ENCODE peak calls at places on chromosomes 16 and 17, in five cellular contexts. One of them, this sample, is unnamed.

GRCh38 chr16:73037331-73037745 is 10.6 kb downstream of the ZFHX3 start:
- DNase-seq in neuronal stem cell: no peak
- DNase-seq in mesenchymal stem cell: peak; percentile 56
- DNase-seq in IMR-90: no peak
- DNase-seq in trophoblast cell: no peak
- DNase-seq in this sample: peak; percentile 51

GRCh38 chr16:3519581-3519980 is 18.8 kb downstream of the CLUAP1 start:
- DNase-seq in trophoblast cell: no peak
- DNase-seq in neuronal stem cell: no peak
- DNase-seq in IMR-90: no peak
- DNase-seq in mesenchymal stem cell: peak; percentile 44
- DNase-seq in this sample: no peak

GRCh38 chr17:1467898-1468492 is 12.0 kb upstream of the CRK start:
- DNase-seq in IMR-90: no peak
- DNase-seq in mesenchymal stem cell: peak; percentile 73
- DNase-seq in trophoblast cell: peak; percentile 74
- DNase-seq in neuronal stem cell: peak; percentile 41
- DNase-seq in this sample: no peak

GRCh38 chr17:72639711-72640110 is 452.8 kb downstream of the SLC39A11 start:
- DNase-seq in mesenchymal stem cell: no peak
- DNase-seq in trophoblast cell: peak; percentile 40
- DNase-seq in IMR-90: no peak
- DNase-seq in neuronal stem cell: no peak
- DNase-seq in this sample: no peak

GRCh38 chr17:4476017-4476416 is 22.7 kb upstream of the SPNS2 start:
- DNase-seq in neuronal stem cell: no peak
- DNase-seq in mesenchymal stem cell: no peak
- DNase-seq in IMR-90: no peak
- DNase-seq in trophoblast cell: no peak
- DNase-seq in this sample: no peak

GRCh38 chr16:23071202-23072083 is 77.8 kb downstream of the USP31 start:
- DNase-seq in IMR-90: peak; percentile 37
- DNase-seq in mesenchymal stem cell: no peak
- DNase-seq in neuronal stem cell: no peak
- DNase-seq in trophoblast cell: peak; percentile 47
- DNase-seq in this sample: no peak

GRCh38 chr16:88688013-88688778 is 1.9 kb upstream of the SNAI3 start:
- DNase-seq in mesenchymal stem cell: no peak
- DNase-seq in IMR-90: no peak
- DNase-seq in neuronal stem cell: no peak
- DNase-seq in trophoblast cell: no peak
- DNase-seq in this sample: peak; percentile 34

GRCh38 chr16:152141-153128 is at the start of gene HBZ:
- DNase-seq in IMR-90: no peak
- DNase-seq in trophoblast cell: no peak
- DNase-seq in neuronal stem cell: no peak
- DNase-seq in mesenchymal stem cell: no peak
- DNase-seq in this sample: no peak

GRCh38 chr16:44655-45054 is 8.8 kb downstream of the POLR3K start:
- DNase-seq in trophoblast cell: no peak
- DNase-seq in IMR-90: no peak
- DNase-seq in mesenchymal stem cell: no peak
- DNase-seq in neuronal stem cell: no peak
- DNase-seq in this sample: no peak

GRCh38 chr16:31874354-31875111 is 926 bp downstream of the ZNF267 start:
- DNase-seq in trophoblast cell: peak; percentile 58
- DNase-seq in mesenchymal stem cell: peak; percentile 88
- DNase-seq in neuronal stem cell: no peak
- DNase-seq in IMR-90: peak; percentile 55
- DNase-seq in this sample: no peak

GRCh38 chr16:54407596-54407995 is 121.0 kb upstream of the IRX3 start:
- DNase-seq in trophoblast cell: peak; percentile 10
- DNase-seq in neuronal stem cell: no peak
- DNase-seq in IMR-90: peak; percentile 1
- DNase-seq in mesenchymal stem cell: no peak
- DNase-seq in this sample: no peak

GRCh38 chr17:10072086-10072485 is 126.3 kb downstream of the GAS7 start:
- DNase-seq in mesenchymal stem cell: no peak
- DNase-seq in IMR-90: no peak
- DNase-seq in trophoblast cell: no peak
- DNase-seq in neuronal stem cell: no peak
- DNase-seq in this sample: no peak

GRCh38 chr17:83183150-83183820 is 103.9 kb downstream of the METRNL start:
- DNase-seq in IMR-90: no peak
- DNase-seq in mesenchymal stem cell: no peak
- DNase-seq in neuronal stem cell: no peak
- DNase-seq in trophoblast cell: no peak
- DNase-seq in this sample: no peak

GRCh38 chr16:85372627-85373372 is 240.3 kb upstream of the GSE1 start:
- DNase-seq in mesenchymal stem cell: peak; percentile 93
- DNase-seq in neuronal stem cell: no peak
- DNase-seq in trophoblast cell: peak; percentile 43
- DNase-seq in IMR-90: peak; percentile 85
- DNase-seq in this sample: peak; percentile 49

GRCh38 chr16:30609002-30609927 is 924 bp downstream of the ZNF689 start:
- DNase-seq in mesenchymal stem cell: peak; percentile 45
- DNase-seq in trophoblast cell: peak; percentile 7
- DNase-seq in IMR-90: peak; percentile 23
- DNase-seq in neuronal stem cell: no peak
- DNase-seq in this sample: peak; percentile 67

GRCh38 chr17:76124582-76125390 is 16.3 kb downstream of the FOXJ1 start:
- DNase-seq in trophoblast cell: no peak
- DNase-seq in IMR-90: no peak
- DNase-seq in neuronal stem cell: no peak
- DNase-seq in mesenchymal stem cell: no peak
- DNase-seq in this sample: peak; percentile 78

GRCh38 chr16:5336898-5337297 is 239.3 kb upstream of the EEF2KMT start:
- DNase-seq in mesenchymal stem cell: no peak
- DNase-seq in neuronal stem cell: no peak
- DNase-seq in IMR-90: no peak
- DNase-seq in trophoblast cell: no peak
- DNase-seq in this sample: no peak

GRCh38 chr17:1060991-1061390 is 64.1 kb downstream of the TIMM22 start:
- DNase-seq in trophoblast cell: peak; percentile 28
- DNase-seq in IMR-90: peak; percentile 99
- DNase-seq in neuronal stem cell: no peak
- DNase-seq in mesenchymal stem cell: peak; percentile 97
- DNase-seq in this sample: no peak

GRCh38 chr16:7997966-7998365 is 592.3 kb downstream of the TMEM114 start:
- DNase-seq in trophoblast cell: peak; percentile 20
- DNase-seq in IMR-90: no peak
- DNase-seq in neuronal stem cell: no peak
- DNase-seq in mesenchymal stem cell: no peak
- DNase-seq in this sample: no peak

GRCh38 chr16:81567987-81568748 is 123.6 kb downstream of the CMIP start:
- DNase-seq in trophoblast cell: no peak
- DNase-seq in IMR-90: peak; percentile 43
- DNase-seq in neuronal stem cell: no peak
- DNase-seq in mesenchymal stem cell: peak; percentile 47
- DNase-seq in this sample: no peak

GRCh38 chr17:918102-918740 is 61.4 kb downstream of the NXN start:
- DNase-seq in IMR-90: no peak
- DNase-seq in mesenchymal stem cell: no peak
- DNase-seq in trophoblast cell: no peak
- DNase-seq in neuronal stem cell: no peak
- DNase-seq in this sample: no peak

GRCh38 chr16:85357924-85358505 is 245.7 kb upstream of the CIBAR2 start:
- DNase-seq in mesenchymal stem cell: no peak
- DNase-seq in IMR-90: no peak
- DNase-seq in neuronal stem cell: no peak
- DNase-seq in trophoblast cell: no peak
- DNase-seq in this sample: no peak

GRCh38 chr17:73203788-73204479 is 11.1 kb downstream of the COG1 start:
- DNase-seq in neuronal stem cell: no peak
- DNase-seq in trophoblast cell: no peak
- DNase-seq in mesenchymal stem cell: no peak
- DNase-seq in IMR-90: no peak
- DNase-seq in this sample: no peak

GRCh38 chr17:40522961-40523310 is 21.5 kb upstream of the TNS4 start:
- DNase-seq in trophoblast cell: no peak
- DNase-seq in IMR-90: no peak
- DNase-seq in mesenchymal stem cell: no peak
- DNase-seq in neuronal stem cell: no peak
- DNase-seq in this sample: no peak

GRCh38 chr17:45579529-45580495 is 89.3 kb upstream of the PLEKHM1 start:
- DNase-seq in trophoblast cell: no peak
- DNase-seq in mesenchymal stem cell: peak; percentile 7
- DNase-seq in neuronal stem cell: no peak
- DNase-seq in IMR-90: no peak
- DNase-seq in this sample: peak; percentile 64

GRCh38 chr17:12584727-12585126 is 81.0 kb upstream of the MYOCD start:
- DNase-seq in IMR-90: no peak
- DNase-seq in trophoblast cell: no peak
- DNase-seq in neuronal stem cell: no peak
- DNase-seq in mesenchymal stem cell: no peak
- DNase-seq in this sample: no peak

GRCh38 chr17:38428643-38429371 is 543 bp downstream of the ARHGAP23 start:
- DNase-seq in IMR-90: peak; percentile 46
- DNase-seq in mesenchymal stem cell: peak; percentile 74
- DNase-seq in neuronal stem cell: no peak
- DNase-seq in trophoblast cell: no peak
- DNase-seq in this sample: no peak

GRCh38 chr17:42979511-42980273 is at the start of gene PTGES3L:
- DNase-seq in neuronal stem cell: no peak
- DNase-seq in IMR-90: peak; percentile 48
- DNase-seq in mesenchymal stem cell: peak; percentile 81
- DNase-seq in trophoblast cell: peak; percentile 66
- DNase-seq in this sample: peak; percentile 93

GRCh38 chr17:38733315-38734234 is 3.4 kb downstream of the CISD3 start:
- DNase-seq in neuronal stem cell: no peak
- DNase-seq in mesenchymal stem cell: no peak
- DNase-seq in trophoblast cell: no peak
- DNase-seq in IMR-90: no peak
- DNase-seq in this sample: peak; percentile 62

GRCh38 chr16:9088848-9089247 is 2.6 kb upstream of the HAPSTR1 start:
- DNase-seq in neuronal stem cell: no peak
- DNase-seq in IMR-90: no peak
- DNase-seq in trophoblast cell: no peak
- DNase-seq in mesenchymal stem cell: no peak
- DNase-seq in this sample: no peak

GRCh38 chr16:28882476-28883180 is 4.3 kb downstream of the ATP2A1 start:
- DNase-seq in neuronal stem cell: no peak
- DNase-seq in mesenchymal stem cell: no peak
- DNase-seq in trophoblast cell: no peak
- DNase-seq in IMR-90: no peak
- DNase-seq in this sample: no peak

GRCh38 chr17:82031885-82032627 is 578 bp downstream of the RAC3 start:
- DNase-seq in IMR-90: no peak
- DNase-seq in trophoblast cell: no peak
- DNase-seq in neuronal stem cell: no peak
- DNase-seq in mesenchymal stem cell: peak; percentile 13
- DNase-seq in this sample: peak; percentile 53

GRCh38 chr16:71912483-71912882 is 17.2 kb downstream of the IST1 start:
- DNase-seq in trophoblast cell: no peak
- DNase-seq in IMR-90: no peak
- DNase-seq in mesenchymal stem cell: no peak
- DNase-seq in neuronal stem cell: no peak
- DNase-seq in this sample: no peak
- H3K4me3 ChIP-seq in trophoblast cell: no peak overlapping the region
- H3K4me3 ChIP-seq in IMR-90: no peak overlapping the region
- H3K4me3 ChIP-seq in mesenchymal stem cell: no peak overlapping the region
- H3K4me3 ChIP-seq in neuronal stem cell: no peak overlapping the region
- H3K4me3 ChIP-seq in this sample: no peak overlapping the region

DNA sequence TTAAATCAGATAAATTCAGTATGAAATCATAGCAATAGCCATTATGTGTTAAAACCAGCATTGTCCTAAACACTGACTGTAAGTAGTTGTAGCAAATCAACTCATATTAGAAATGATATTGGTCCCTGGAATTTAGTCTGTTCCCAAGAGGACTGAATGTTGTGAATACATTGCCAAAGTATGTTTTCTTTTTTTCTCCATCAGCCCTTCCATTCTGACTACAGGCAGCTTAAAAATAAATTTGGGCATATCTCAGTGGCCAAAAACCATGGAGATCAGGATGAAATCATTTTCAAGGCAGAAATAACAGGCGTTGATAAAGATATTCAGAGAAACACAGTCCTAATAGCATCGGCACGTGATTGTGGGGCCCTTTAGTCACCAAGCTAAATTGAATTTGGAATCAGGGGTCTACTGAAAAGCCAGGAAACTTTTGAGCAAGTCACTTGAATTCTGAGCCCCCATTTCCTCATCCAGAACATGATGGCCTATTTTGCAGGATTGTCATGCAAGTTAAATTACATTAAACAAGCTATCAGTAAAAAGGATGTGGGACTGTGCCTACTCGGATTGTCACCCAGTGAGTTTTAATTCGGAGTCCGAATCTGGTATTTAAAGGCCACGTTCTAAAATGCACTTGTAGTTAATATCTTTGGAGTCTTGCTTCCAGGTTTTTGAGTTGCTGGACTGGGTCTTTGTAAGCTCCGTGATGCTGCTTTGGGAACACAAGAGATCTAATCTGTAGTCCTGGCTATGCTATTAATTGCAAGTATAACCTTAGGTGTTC is 17.0 kb downstream of the HLF start:
- DNase-seq in IMR-90: no peak
- DNase-seq in trophoblast cell: no peak
- DNase-seq in mesenchymal stem cell: no peak
- DNase-seq in neuronal stem cell: no peak
- DNase-seq in this sample: no peak
- H3K27ac ChIP-seq in IMR-90: no peak overlapping the region
- H3K27ac ChIP-seq in trophoblast cell: no peak overlapping the region
- H3K27ac ChIP-seq in mesenchymal stem cell: no peak overlapping the region
- H3K27ac ChIP-seq in neuronal stem cell: no peak overlapping the region
- H3K27ac ChIP-seq in this sample: no peak overlapping the region

DNA sequence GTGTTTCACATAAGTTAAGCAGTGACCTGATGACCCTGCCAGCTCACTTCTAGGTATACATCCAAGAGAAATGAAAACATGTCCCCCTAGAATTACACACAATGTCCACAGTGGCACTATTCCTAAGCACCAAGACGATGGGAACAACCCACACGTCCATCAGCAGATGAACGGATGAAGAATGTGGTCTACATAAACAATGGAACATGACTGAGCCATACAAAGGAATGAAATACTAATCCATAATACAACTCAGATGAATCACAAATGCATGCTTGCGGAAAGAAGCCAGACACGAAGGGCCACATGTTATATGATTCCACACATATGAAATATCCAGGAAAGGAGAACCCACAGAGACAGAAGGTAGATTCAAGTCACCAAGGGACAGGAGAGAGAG is 17.4 kb downstream of the USP22 start:
- DNase-seq in mesenchymal stem cell: no peak
- DNase-seq in neuronal stem cell: no peak
- DNase-seq in IMR-90: peak; percentile 54
- DNase-seq in trophoblast cell: no peak
- DNase-seq in this sample: no peak
- H3K4ac ChIP-seq in mesenchymal stem cell: no peak overlapping the region
- H3K4ac ChIP-seq in neuronal stem cell: no peak overlapping the region
- H3K4ac ChIP-seq in IMR-90: no peak overlapping the region
- H3K4ac ChIP-seq in trophoblast cell: peak overlapping the region; percentile 94
- H3K4ac ChIP-seq in this sample: no peak overlapping the region

DNA sequence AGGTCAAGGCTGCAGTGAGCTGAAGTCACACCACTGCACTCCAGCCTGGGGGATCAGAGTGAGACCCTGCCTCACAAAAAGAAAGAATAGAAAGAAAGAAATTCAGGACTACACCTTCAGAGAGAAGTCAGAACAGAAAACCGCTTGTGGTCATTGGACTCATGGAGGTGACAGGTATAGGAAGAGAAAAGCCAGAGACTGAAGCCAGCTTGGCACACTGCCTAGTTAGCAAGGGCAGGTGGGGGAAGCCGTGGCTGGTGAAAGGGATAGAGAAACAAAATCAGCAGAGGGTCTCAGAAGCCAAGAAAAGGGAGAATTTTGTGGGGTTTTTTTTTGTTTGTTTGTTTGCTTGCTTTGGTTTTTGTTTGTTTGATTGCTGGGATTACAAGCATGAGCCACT is 32.9 kb upstream of the SKAP1 start:
- DNase-seq in neuronal stem cell: no peak
- DNase-seq in trophoblast cell: no peak
- DNase-seq in mesenchymal stem cell: no peak
- DNase-seq in IMR-90: no peak
- DNase-seq in this sample: no peak
- H3K4me3 ChIP-seq in neuronal stem cell: no peak overlapping the region
- H3K4me3 ChIP-seq in trophoblast cell: no peak overlapping the region
- H3K4me3 ChIP-seq in mesenchymal stem cell: no peak overlapping the region
- H3K4me3 ChIP-seq in IMR-90: no peak overlapping the region
- H3K4me3 ChIP-seq in this sample: no peak overlapping the region